ENCODE peak calls at places on chromosome 16, in ten cellular contexts. One of them, this sample, is unnamed.

GRCh38 chr16:79658301-79659001 is 57.9 kb upstream of the MAF start:
- DNase-seq in OCI-LY7: no peak
- DNase-seq in fibroblast of pulmonary artery: peak
- DNase-seq in Panc1: peak
- DNase-seq in foreskin fibroblast: peak
- DNase-seq in tibial artery: no peak
- DNase-seq in kidney epithelial cell: peak
- DNase-seq in GM12864: no peak
- DNase-seq in dorsolateral prefrontal cortex: no peak
- DNase-seq in left lung: peak
- DNase-seq in this sample: peak

GRCh38 chr16:67356372-67356771 is 29.8 kb downstream of the LRRC36 start:
- DNase-seq in OCI-LY7: no peak
- DNase-seq in fibroblast of pulmonary artery: no peak
- DNase-seq in Panc1: no peak
- DNase-seq in foreskin fibroblast: no peak
- DNase-seq in tibial artery: no peak
- DNase-seq in kidney epithelial cell: no peak
- DNase-seq in GM12864: no peak
- DNase-seq in dorsolateral prefrontal cortex: no peak
- DNase-seq in left lung: no peak
- DNase-seq in this sample: no peak

GRCh38 chr16:69833357-69833781 is 71.2 kb downstream of the WWP2 start:
- DNase-seq in OCI-LY7: no peak
- DNase-seq in fibroblast of pulmonary artery: peak
- DNase-seq in Panc1: no peak
- DNase-seq in foreskin fibroblast: peak
- DNase-seq in tibial artery: no peak
- DNase-seq in kidney epithelial cell: no peak
- DNase-seq in GM12864: no peak
- DNase-seq in dorsolateral prefrontal cortex: no peak
- DNase-seq in left lung: no peak
- DNase-seq in this sample: peak

GRCh38 chr16:73565263-73565662 is 517.3 kb upstream of the ZFHX3 start:
- DNase-seq in OCI-LY7: no peak
- DNase-seq in fibroblast of pulmonary artery: no peak
- DNase-seq in Panc1: no peak
- DNase-seq in foreskin fibroblast: no peak
- DNase-seq in tibial artery: no peak
- DNase-seq in kidney epithelial cell: no peak
- DNase-seq in GM12864: no peak
- DNase-seq in dorsolateral prefrontal cortex: no peak
- DNase-seq in left lung: no peak
- DNase-seq in this sample: peak

GRCh38 chr16:24685539-24686432 is 43.7 kb upstream of the TNRC6A start:
- DNase-seq in OCI-LY7: no peak
- DNase-seq in fibroblast of pulmonary artery: peak
- DNase-seq in Panc1: no peak
- DNase-seq in foreskin fibroblast: peak
- DNase-seq in tibial artery: peak
- DNase-seq in kidney epithelial cell: peak
- DNase-seq in GM12864: no peak
- DNase-seq in dorsolateral prefrontal cortex: peak
- DNase-seq in left lung: peak
- DNase-seq in this sample: peak

GRCh38 chr16:72644911-72645310 is 403.0 kb downstream of the ZFHX3 start:
- DNase-seq in OCI-LY7: no peak
- DNase-seq in fibroblast of pulmonary artery: no peak
- DNase-seq in Panc1: no peak
- DNase-seq in foreskin fibroblast: no peak
- DNase-seq in tibial artery: no peak
- DNase-seq in kidney epithelial cell: no peak
- DNase-seq in GM12864: no peak
- DNase-seq in dorsolateral prefrontal cortex: no peak
- DNase-seq in left lung: no peak
- DNase-seq in this sample: no peak

GRCh38 chr16:73113326-73113720 is 65.4 kb upstream of the ZFHX3 start:
- DNase-seq in OCI-LY7: no peak
- DNase-seq in fibroblast of pulmonary artery: peak
- DNase-seq in Panc1: no peak
- DNase-seq in foreskin fibroblast: peak
- DNase-seq in tibial artery: no peak
- DNase-seq in kidney epithelial cell: no peak
- DNase-seq in GM12864: no peak
- DNase-seq in dorsolateral prefrontal cortex: no peak
- DNase-seq in left lung: no peak
- DNase-seq in this sample: peak

GRCh38 chr16:4218202-4218601 is 23.7 kb downstream of the SRL start:
- DNase-seq in OCI-LY7: no peak
- DNase-seq in fibroblast of pulmonary artery: no peak
- DNase-seq in Panc1: no peak
- DNase-seq in foreskin fibroblast: no peak
- DNase-seq in tibial artery: no peak
- DNase-seq in kidney epithelial cell: no peak
- DNase-seq in GM12864: no peak
- DNase-seq in dorsolateral prefrontal cortex: no peak
- DNase-seq in left lung: peak
- DNase-seq in this sample: no peak

GRCh38 chr16:3642397-3643094 is 11.9 kb upstream of the DNASE1 start:
- DNase-seq in OCI-LY7: no peak
- DNase-seq in fibroblast of pulmonary artery: peak
- DNase-seq in Panc1: no peak
- DNase-seq in foreskin fibroblast: no peak
- DNase-seq in tibial artery: peak
- DNase-seq in kidney epithelial cell: no peak
- DNase-seq in GM12864: no peak
- DNase-seq in dorsolateral prefrontal cortex: no peak
- DNase-seq in left lung: no peak
- DNase-seq in this sample: peak

GRCh38 chr16:71796501-71796900 is 12.1 kb downstream of the AP1G1 start:
- DNase-seq in OCI-LY7: no peak
- DNase-seq in fibroblast of pulmonary artery: no peak
- DNase-seq in Panc1: no peak
- DNase-seq in foreskin fibroblast: no peak
- DNase-seq in tibial artery: no peak
- DNase-seq in kidney epithelial cell: no peak
- DNase-seq in GM12864: no peak
- DNase-seq in dorsolateral prefrontal cortex: no peak
- DNase-seq in left lung: no peak
- DNase-seq in this sample: no peak

GRCh38 chr16:64615647-64616280 is 506.1 kb downstream of the CDH11 start:
- DNase-seq in OCI-LY7: no peak
- DNase-seq in fibroblast of pulmonary artery: no peak
- DNase-seq in Panc1: no peak
- DNase-seq in foreskin fibroblast: peak
- DNase-seq in tibial artery: peak
- DNase-seq in kidney epithelial cell: no peak
- DNase-seq in GM12864: no peak
- DNase-seq in dorsolateral prefrontal cortex: no peak
- DNase-seq in left lung: no peak
- DNase-seq in this sample: peak

GRCh38 chr16:8670014-8670560 is 4.3 kb upstream of the ABAT start:
- DNase-seq in OCI-LY7: no peak
- DNase-seq in fibroblast of pulmonary artery: no peak
- DNase-seq in Panc1: no peak
- DNase-seq in foreskin fibroblast: no peak
- DNase-seq in tibial artery: no peak
- DNase-seq in kidney epithelial cell: no peak
- DNase-seq in GM12864: no peak
- DNase-seq in dorsolateral prefrontal cortex: no peak
- DNase-seq in left lung: no peak
- DNase-seq in this sample: no peak

GRCh38 chr16:8878523-8878911 is 3.6 kb upstream of the LITAFD start:
- DNase-seq in OCI-LY7: no peak
- DNase-seq in fibroblast of pulmonary artery: peak
- DNase-seq in Panc1: no peak
- DNase-seq in foreskin fibroblast: peak
- DNase-seq in tibial artery: no peak
- DNase-seq in kidney epithelial cell: peak
- DNase-seq in GM12864: no peak
- DNase-seq in dorsolateral prefrontal cortex: no peak
- DNase-seq in left lung: no peak
- DNase-seq in this sample: peak

GRCh38 chr16:762049-762513 is 1.5 kb downstream of the MSLN start:
- DNase-seq in OCI-LY7: no peak
- DNase-seq in fibroblast of pulmonary artery: no peak
- DNase-seq in Panc1: no peak
- DNase-seq in foreskin fibroblast: no peak
- DNase-seq in tibial artery: no peak
- DNase-seq in kidney epithelial cell: no peak
- DNase-seq in GM12864: no peak
- DNase-seq in dorsolateral prefrontal cortex: no peak
- DNase-seq in left lung: no peak
- DNase-seq in this sample: no peak

GRCh38 chr16:64920211-64920610 is 201.7 kb downstream of the CDH11 start:
- DNase-seq in OCI-LY7: no peak
- DNase-seq in fibroblast of pulmonary artery: peak
- DNase-seq in Panc1: no peak
- DNase-seq in foreskin fibroblast: no peak
- DNase-seq in tibial artery: no peak
- DNase-seq in kidney epithelial cell: no peak
- DNase-seq in GM12864: no peak
- DNase-seq in dorsolateral prefrontal cortex: no peak
- DNase-seq in left lung: no peak
- DNase-seq in this sample: peak

GRCh38 chr16:23148513-23149266 is 562 bp downstream of the USP31 start:
- DNase-seq in OCI-LY7: peak
- DNase-seq in fibroblast of pulmonary artery: peak
- DNase-seq in Panc1: no peak
- DNase-seq in foreskin fibroblast: peak
- DNase-seq in tibial artery: peak
- DNase-seq in kidney epithelial cell: no peak
- DNase-seq in GM12864: no peak
- DNase-seq in dorsolateral prefrontal cortex: peak
- DNase-seq in left lung: peak
- DNase-seq in this sample: peak
- TF ChIP-seq CTCF in OCI-LY7: no peak
- TF ChIP-seq CTCF in fibroblast of pulmonary artery: no peak
- TF ChIP-seq CTCF in Panc1: no peak
- TF ChIP-seq CTCF in foreskin fibroblast: no peak
- TF ChIP-seq CTCF in tibial artery: no peak
- TF ChIP-seq CTCF in kidney epithelial cell: no peak
- TF ChIP-seq CTCF in GM12864: no peak
- TF ChIP-seq CTCF in dorsolateral prefrontal cortex: no peak
- TF ChIP-seq CTCF in left lung: no peak
- TF ChIP-seq CTCF in this sample: no peak

GRCh38 chr16:88974080-88974479 is 2.9 kb downstream of the CBFA2T3 start:
- DNase-seq in OCI-LY7: no peak
- DNase-seq in fibroblast of pulmonary artery: no peak
- DNase-seq in Panc1: no peak
- DNase-seq in foreskin fibroblast: no peak
- DNase-seq in tibial artery: no peak
- DNase-seq in kidney epithelial cell: no peak
- DNase-seq in GM12864: no peak
- DNase-seq in dorsolateral prefrontal cortex: no peak
- DNase-seq in left lung: no peak
- DNase-seq in this sample: no peak
- H3K4me3 ChIP-seq in OCI-LY7: peak
- H3K4me3 ChIP-seq in fibroblast of pulmonary artery: no peak
- H3K4me3 ChIP-seq in Panc1: no peak
- H3K4me3 ChIP-seq in foreskin fibroblast: no peak
- H3K4me3 ChIP-seq in tibial artery: no peak
- H3K4me3 ChIP-seq in kidney epithelial cell: no peak
- H3K4me3 ChIP-seq in GM12864: peak
- H3K4me3 ChIP-seq in dorsolateral prefrontal cortex: no peak
- H3K4me3 ChIP-seq in left lung: no peak
- H3K4me3 ChIP-seq in this sample: no peak

GRCh38 chr16:21301168-21301894 is 23.2 kb upstream of the CRYM start:
- DNase-seq in OCI-LY7: peak
- DNase-seq in fibroblast of pulmonary artery: peak
- DNase-seq in Panc1: peak
- DNase-seq in foreskin fibroblast: peak
- DNase-seq in tibial artery: peak
- DNase-seq in kidney epithelial cell: peak
- DNase-seq in GM12864: peak
- DNase-seq in dorsolateral prefrontal cortex: peak
- DNase-seq in left lung: peak
- DNase-seq in this sample: peak
- TF ChIP-seq CTCF in OCI-LY7: peak
- TF ChIP-seq CTCF in fibroblast of pulmonary artery: no peak
- TF ChIP-seq CTCF in Panc1: peak
- TF ChIP-seq CTCF in foreskin fibroblast: peak
- TF ChIP-seq CTCF in tibial artery: peak
- TF ChIP-seq CTCF in kidney epithelial cell: no peak
- TF ChIP-seq CTCF in GM12864: peak
- TF ChIP-seq CTCF in dorsolateral prefrontal cortex: no peak
- TF ChIP-seq CTCF in left lung: no peak
- TF ChIP-seq CTCF in this sample: peak

DNA sequence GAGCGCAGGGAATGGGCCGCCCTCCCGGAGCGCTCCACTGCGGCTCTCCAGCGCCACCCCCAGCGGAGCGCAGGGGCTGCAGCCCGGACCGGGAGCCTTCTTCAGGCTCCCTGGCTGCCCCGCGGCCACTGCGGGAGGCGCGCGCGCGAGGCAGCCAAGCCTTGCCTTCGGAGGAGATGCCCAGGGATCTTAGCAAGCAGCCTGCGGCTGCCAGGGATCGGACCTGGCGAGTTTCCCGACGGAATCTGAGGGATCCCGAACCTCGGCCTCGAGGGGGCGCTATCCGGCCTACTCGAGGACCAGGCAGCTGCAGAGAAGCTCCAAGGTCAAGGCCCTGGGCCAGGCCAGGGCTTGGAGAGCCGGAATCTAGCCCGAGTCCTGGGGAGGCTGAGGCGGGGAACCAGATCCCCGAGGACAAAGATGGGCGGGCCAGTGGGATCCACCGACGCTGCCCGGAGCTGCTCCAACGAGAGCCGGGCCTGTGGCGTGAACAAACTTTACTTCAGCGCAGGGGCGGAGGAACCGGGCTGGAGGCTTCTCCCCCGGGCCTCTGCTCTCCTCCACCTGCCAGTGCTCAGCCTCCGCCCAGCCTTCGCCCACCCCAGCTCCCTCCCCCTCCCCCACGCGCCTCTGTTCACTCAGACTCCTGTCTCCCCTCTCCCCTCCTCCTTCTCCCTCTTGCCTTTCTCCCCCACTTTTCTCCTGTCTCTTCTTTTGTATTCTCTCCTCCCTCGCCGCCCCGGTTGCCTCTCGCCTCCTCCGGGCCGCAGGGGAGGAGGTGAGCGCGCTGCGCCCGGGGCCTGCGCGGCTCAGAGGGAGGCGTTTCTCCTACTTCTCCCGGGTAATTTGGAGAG is at the start of gene IRX6:
- DNase-seq in OCI-LY7: no peak
- DNase-seq in fibroblast of pulmonary artery: no peak
- DNase-seq in Panc1: no peak
- DNase-seq in foreskin fibroblast: peak
- DNase-seq in tibial artery: peak
- DNase-seq in kidney epithelial cell: no peak
- DNase-seq in GM12864: no peak
- DNase-seq in dorsolateral prefrontal cortex: no peak
- DNase-seq in left lung: peak
- DNase-seq in this sample: no peak
- H3K4me3 ChIP-seq in OCI-LY7: no peak
- H3K4me3 ChIP-seq in fibroblast of pulmonary artery: no peak
- H3K4me3 ChIP-seq in Panc1: no peak
- H3K4me3 ChIP-seq in foreskin fibroblast: peak
- H3K4me3 ChIP-seq in tibial artery: no peak
- H3K4me3 ChIP-seq in kidney epithelial cell: peak
- H3K4me3 ChIP-seq in GM12864: no peak
- H3K4me3 ChIP-seq in dorsolateral prefrontal cortex: peak
- H3K4me3 ChIP-seq in left lung: peak
- H3K4me3 ChIP-seq in this sample: no peak

This sample was measured in fibroblast of villous mesenchyme.